ENCODE peak calls at places on chromosomes 11 and 22, in ten cellular contexts. F is HT1080; K is NCI-H1105; N is lung microvascular endothelial cell; L is T-helper 9 cell; X is renal cortical epithelial cell; W is right lobe of liver; G is stimulated activated CD8-positive, alpha-beta memory T cell treated with anti-CD3 and anti-CD28 coated beads, Interleukin-4, amount 100 ng/mL, for 48 hours; Y is activated naive CD4-positive, alpha-beta T cell treated with anti-CD3 and anti-CD28 coated beads for 36 hours; M is Right ventricle myocardium superior. P is an unnamed sample.

GRCh38 chr11:20235164-20235563 is 74.9 kb upstream of the DBX1 start:
- DNase-seq in F (no peak), K (no peak), N (no peak), L (no peak), X (no peak), W (no peak), G (no peak), Y (no peak), M (no peak), P (no peak)

GRCh38 chr11:72598901-72599300 is 75.3 kb downstream of the PDE2A start:
- DNase-seq in F (peak; percentile 50), K (no peak), N (peak; percentile 76), L (no peak), X (no peak), W (no peak), G (no peak), Y (no peak), M (peak; percentile 78), P (no peak)

GRCh38 chr22:33896801-33897620 is 23.3 kb downstream of the LARGE1 start:
- DNase-seq in F (peak; percentile 47), K (no peak), N (no peak), L (no peak), X (no peak), W (no peak), G (no peak), Y (no peak), M (no peak), P (no peak)

GRCh38 chr22:41683616-41684015 is 5.1 kb downstream of the SNU13 start:
- DNase-seq in F (no peak), K (no peak), N (no peak), L (no peak), X (no peak), W (no peak), G (no peak), Y (no peak), M (no peak), P (no peak)

GRCh38 chr11:18697581-18697980 is 998 bp upstream of the TMEM86A start:
- DNase-seq in F (peak; percentile 55), K (no peak), N (no peak), L (no peak), X (no peak), W (no peak), G (no peak), Y (no peak), M (no peak), P (no peak)

GRCh38 chr22:19361501-19362103 is 69.9 kb downstream of the HIRA start:
- DNase-seq in F (no peak), K (no peak), N (no peak), L (no peak), X (peak; percentile 82), W (no peak), G (no peak), Y (no peak), M (no peak), P (no peak)

GRCh38 chr11:86719781-86720463 is 47.5 kb upstream of the ME3 start:
- DNase-seq in F (peak; percentile 99), K (no peak), N (no peak), L (no peak), X (peak; percentile 98), W (no peak), G (no peak), Y (no peak), M (no peak), P (no peak)

GRCh38 chr11:34464591-34465036 is 25.9 kb downstream of the CAT start:
- DNase-seq in F (no peak), K (no peak), N (no peak), L (no peak), X (no peak), W (no peak), G (no peak), Y (no peak), M (no peak), P (no peak)

GRCh38 chr11:38448284-38448683 is 1850.2 kb upstream of the RAG2 start:
- DNase-seq in F (no peak), K (peak; percentile 24), N (peak; percentile 0), L (no peak), X (no peak), W (peak; percentile 53), G (no peak), Y (no peak), M (peak; percentile 48), P (no peak)

GRCh38 chr22:36253523-36254490 is 874 bp downstream of the APOL1 start:
- DNase-seq in F (no peak), K (no peak), N (peak; percentile 37), L (no peak), X (peak; percentile 27), W (no peak), G (peak; percentile 66), Y (peak; percentile 53), M (no peak), P (no peak)

GRCh38 chr11:1739576-1739975 is 10.8 kb downstream of the IFITM10 start:
- DNase-seq in F (no peak), K (no peak), N (peak; percentile 10), L (no peak), X (no peak), W (no peak), G (no peak), Y (peak; percentile 1), M (no peak), P (no peak)

GRCh38 chr11:57982763-57983162 is 40.9 kb upstream of the OR9Q1 start:
- DNase-seq in F (no peak), K (no peak), N (no peak), L (no peak), X (peak; percentile 52), W (no peak), G (no peak), Y (no peak), M (no peak), P (no peak)

GRCh38 chr11:118908264-118908663 is 17.5 kb downstream of the BCL9L start:
- DNase-seq in F (no peak), K (no peak), N (no peak), L (no peak), X (no peak), W (no peak), G (no peak), Y (no peak), M (no peak), P (no peak)

GRCh38 chr22:43185860-43186261 is 1.1 kb downstream of the TTLL12 start:
- DNase-seq in F (peak; percentile 15), K (peak; percentile 63), N (peak; percentile 67), L (no peak), X (peak; percentile 21), W (peak; percentile 80), G (no peak), Y (no peak), M (peak; percentile 78), P (no peak)

GRCh38 chr11:65560555-65561418 is 2.6 kb upstream of the LTBP3 start:
- DNase-seq in F (peak; percentile 92), K (no peak), N (no peak), L (no peak), X (peak; percentile 53), W (no peak), G (no peak), Y (no peak), M (peak; percentile 76), P (no peak)

P was measured in activated CD4-positive, alpha-beta T cell treated with anti-CD3 and anti-CD28 coated beads, Interleukin-2, amount 50 U/mL, for 24 hours.